ENCODE peak calls at places on chromosomes 4 and X, in six cellular contexts. K is fibroblast of mammary gland, C is colonic mucosa, B is left ventricle myocardium inferior, Y is HCT116, M is lower lobe of right lung. Q is an unnamed sample.

GRCh38 chr4:173218411-173219125 is 50.0 kb downstream of the GALNT7 start:
- DNase-seq in M (no peak), B (no peak), K (peak), C (no peak), Y (peak), Q (no peak)

GRCh38 chr4:7389101-7389701 is 45.5 kb downstream of the PSAPL1 start:
- DNase-seq in Y (no peak), B (no peak), M (peak), K (no peak), C (no peak), Q (no peak)

GRCh38 chr4:145279122-145279960 is 99.0 kb upstream of the OTUD4 start:
- DNase-seq in B (no peak), K (peak), C (no peak), Y (no peak), M (no peak), Q (no peak)

GRCh38 chrX:114717921-114718320 is 134.0 kb downstream of the HTR2C start:
- DNase-seq in M (no peak), C (no peak), K (no peak), B (no peak), Y (no peak), Q (no peak)

GRCh38 chr4:119041951-119042560 is 93.6 kb upstream of the MYOZ2 start:
- DNase-seq in M (no peak), B (no peak), Y (peak), K (peak), C (peak), Q (peak)

GRCh38 chr4:55397521-55398321 is 2.0 kb downstream of the TMEM165 start:
- DNase-seq in C (no peak), M (no peak), Y (no peak), K (peak), B (no peak), Q (no peak)

GRCh38 chrX:110116066-110116465 is 113.2 kb downstream of the TMEM164 start:
- DNase-seq in B (no peak), Y (no peak), C (no peak), M (no peak), K (no peak), Q (no peak)

GRCh38 chr4:184596617-184597185 is 52.5 kb downstream of the CASP3 start:
- DNase-seq in M (no peak), C (no peak), B (no peak), Y (no peak), K (no peak), Q (no peak)

GRCh38 chrX:110317079-110317819 is 636 bp downstream of the AMMECR1 start:
- DNase-seq in B (peak), Y (no peak), K (peak), M (peak), C (peak), Q (no peak)

GRCh38 chrX:118976599-118977340 is 2.4 kb downstream of the LONRF3 start:
- DNase-seq in B (peak), C (peak), Y (no peak), M (peak), K (no peak), Q (no peak)

GRCh38 chr4:68736813-68737212 is 66.4 kb upstream of the UGT2B15 start:
- DNase-seq in M (no peak), C (no peak), K (no peak), Y (no peak), B (no peak), Q (no peak)

GRCh38 chr4:130044788-130045531 is 949.0 kb downstream of the C4orf33 start:
- DNase-seq in B (no peak), M (no peak), K (no peak), C (no peak), Y (no peak), Q (no peak)

GRCh38 chrX:40933132-40934078 is 151.8 kb upstream of the USP9X start:
- DNase-seq in Y (no peak), C (no peak), M (no peak), B (no peak), K (peak), Q (no peak)

GRCh38 chrX:42248226-42248625 is 324.9 kb upstream of the CASK start:
- DNase-seq in C (no peak), M (no peak), B (no peak), K (no peak), Y (no peak), Q (no peak)

GRCh38 chr4:128155231-128155855 is 94.2 kb downstream of the LARP1B start:
- DNase-seq in B (peak), K (no peak), C (no peak), M (no peak), Y (no peak), Q (no peak)

GRCh38 chr4:952881-953573 is 20.3 kb downstream of the DGKQ start:
- DNase-seq in M (no peak), K (no peak), Y (no peak), B (no peak), C (peak), Q (no peak)

GRCh38 chr4:138028923-138029322 is 213.2 kb downstream of the SLC7A11 start:
- DNase-seq in K (no peak), M (no peak), B (no peak), Y (no peak), C (no peak), Q (no peak)

GRCh38 chrX:113391875-113392274 is 551.2 kb upstream of the AMOT start:
- DNase-seq in C (no peak), K (no peak), Y (no peak), B (no peak), M (no peak), Q (no peak)

GRCh38 chr4:125187621-125188176 is 127.1 kb upstream of the FAT4 start:
- DNase-seq in Y (no peak), B (peak), K (peak), M (no peak), C (no peak), Q (peak)

GRCh38 chrX:77743720-77744119 is 42.3 kb downstream of the ATRX start:
- DNase-seq in Y (no peak), B (no peak), M (no peak), K (no peak), C (no peak), Q (no peak)

GRCh38 chr4:183758006-183758734 is 99.1 kb downstream of the TRAPPC11 start:
- DNase-seq in M (no peak), K (peak), C (peak), Y (no peak), B (peak), Q (peak)

GRCh38 chr4:64384237-64385176 is 24.7 kb downstream of the TECRL start:
- DNase-seq in M (no peak), K (no peak), C (no peak), B (no peak), Y (no peak), Q (no peak)

GRCh38 chrX:154515803-154516654 is at the start of gene FAM3A:
- DNase-seq in K (peak), B (peak), Y (peak), M (peak), C (peak), Q (no peak)

GRCh38 chr4:61462451-61463326 is 262.6 kb downstream of the ADGRL3 start:
- DNase-seq in B (no peak), M (no peak), Y (no peak), K (peak), C (no peak), Q (no peak)

GRCh38 chr4:3284734-3285557 is 7.9 kb upstream of the RGS12 start:
- DNase-seq in C (peak), Y (no peak), M (no peak), B (no peak), K (no peak), Q (no peak)

GRCh38 chr4:86156526-86156925 is 203.3 kb downstream of the MAPK10 start:
- DNase-seq in C (no peak), B (no peak), M (no peak), K (no peak), Y (no peak), Q (no peak)

GRCh38 chrX:12771445-12772069 is 19.7 kb upstream of the PRPS2 start:
- DNase-seq in Y (peak), K (peak), B (peak), C (peak), M (peak), Q (no peak)

GRCh38 chrX:49037883-49038475 is 5.2 kb downstream of the TFE3 start:
- DNase-seq in Y (no peak), B (no peak), C (no peak), K (peak), M (no peak), Q (no peak)

GRCh38 chrX:133868687-133869086 is 116.7 kb downstream of the GPC3 start:
- DNase-seq in C (no peak), Y (no peak), M (no peak), K (no peak), B (no peak), Q (no peak)

GRCh38 chr4:183422962-183423653 is 21.3 kb upstream of the CDKN2AIP start:
- DNase-seq in Y (no peak), B (no peak), M (no peak), K (peak), C (no peak), Q (no peak)

GRCh38 chr4:5958199-5958735 is 60.0 kb downstream of the C4orf50 start:
- DNase-seq in K (no peak), Y (no peak), C (no peak), B (no peak), M (no peak), Q (no peak)

GRCh38 chr4:145679520-145679919 is 426 bp upstream of the C4orf51 start:
- DNase-seq in B (peak), C (no peak), Y (peak), M (peak), K (peak), Q (peak)

GRCh38 chrX:54639346-54640102 is 109.5 kb downstream of the GNL3L start:
- DNase-seq in Y (peak), K (peak), B (peak), C (peak), M (peak), Q (peak)
- H3K4me3 ChIP-seq in Y (peak), K (peak), B (peak), C (peak), M (peak), Q (peak)

DNA sequence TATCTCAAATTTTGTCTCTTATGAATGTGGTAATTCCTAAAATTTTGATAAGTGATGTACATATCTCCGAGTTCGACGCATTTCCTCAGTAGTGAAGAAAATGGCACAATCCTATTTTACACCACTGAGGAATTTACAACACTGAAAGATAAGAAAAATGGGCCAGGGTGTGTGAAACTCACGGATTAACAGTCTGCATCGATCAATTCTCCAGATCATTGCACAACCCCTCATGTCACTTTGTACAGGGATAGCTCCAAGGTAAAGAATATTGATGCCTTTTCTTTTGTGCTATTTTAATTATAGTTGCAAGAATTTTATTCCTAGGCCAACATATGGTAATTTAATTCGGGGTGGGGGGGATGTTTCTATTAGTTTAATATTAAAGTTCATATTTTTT is 268.7 kb upstream of the VCX3A start:
- DNase-seq in M (no peak), K (no peak), Y (no peak), C (no peak), B (no peak), Q (no peak)
- TF ChIP-seq CTCF in M (no peak), K (no peak), Y (no peak), C (no peak), B (no peak), Q (no peak)

GRCh38 chr4:15935504-15936392 is 2.8 kb downstream of the FGFBP1 start:
- DNase-seq in M (no peak), B (no peak), C (no peak), Y (no peak), K (no peak), Q (no peak)
- H3K4me3 ChIP-seq in M (no peak), B (no peak), C (no peak), Y (no peak), K (no peak), Q (no peak)

GRCh38 chr4:141375855-141376254 is 155.2 kb downstream of the ZNF330 start:
- DNase-seq in M (no peak), C (no peak), B (no peak), Y (peak), K (peak), Q (peak)
- TF ChIP-seq CTCF in M (no peak), C (no peak), B (peak), Y (peak), K (peak), Q (peak)

GRCh38 chr4:164204434-164204833 is 549.5 kb upstream of the SMIM31 start:
- DNase-seq in Y (peak), C (no peak), M (no peak), B (no peak), K (peak), Q (no peak)

GRCh38 chr4:164212134-164212533 is 541.8 kb upstream of the SMIM31 start:
- DNase-seq in B (no peak), Y (no peak), K (peak), C (no peak), M (no peak), Q (no peak)

GRCh38 chr4:164210377-164210776 is 543.6 kb upstream of the SMIM31 start:
- DNase-seq in K (no peak), Y (no peak), C (no peak), M (no peak), B (no peak), Q (no peak)

GRCh38 chr4:164203476-164203875 is 550.5 kb upstream of the SMIM31 start:
- DNase-seq in Y (no peak), C (no peak), K (no peak), M (no peak), B (no peak), Q (no peak)

GRCh38 chr4:164207460-164207859 is 546.5 kb upstream of the SMIM31 start:
- DNase-seq in M (no peak), B (no peak), K (no peak), Y (no peak), C (no peak), Q (no peak)
- H3K4me3 ChIP-seq in M (no peak), B (no peak), K (no peak), Y (no peak), C (no peak), Q (no peak)

Q was measured in LNCaP clone FGC.